ENCODE peak calls at places on chromosomes 13 and 19, in five cellular contexts. L is suprapubic skin, R is heart left ventricle, U is PC-3, Z is hepatocyte. Y is an unnamed sample.
A peak's percentile ranks its signal among the peaks of the same experiment; 100 is the strongest.

GRCh38 chr13:95281258-95281602 is 20.0 kb downstream of the ABCC4 start:
- DNase-seq in L (no peak), R (no peak), U (no peak), Z (no peak), Y (no peak)

GRCh38 chr19:3357731-3358391 is 8.5 kb upstream of the NFIC start:
- DNase-seq in L (no peak), R (no peak), U (no peak), Z (no peak), Y (peak; percentile 90)

GRCh38 chr19:44585371-44586141 is 27.8 kb upstream of the IGSF23 start:
- DNase-seq in L (no peak), R (no peak), U (peak; percentile 75), Z (no peak), Y (no peak)

GRCh38 chr19:46958542-46958941 is 61.1 kb upstream of the NPAS1 start:
- DNase-seq in L (no peak), R (no peak), U (no peak), Z (no peak), Y (no peak)

GRCh38 chr13:45209229-45209628 is 8.4 kb upstream of the KCTD4 start:
- DNase-seq in L (no peak), R (no peak), U (peak; percentile 59), Z (no peak), Y (no peak)

GRCh38 chr13:23637813-23638212 is 67.6 kb downstream of the TNFRSF19 start:
- DNase-seq in L (no peak), R (no peak), U (no peak), Z (no peak), Y (no peak)

GRCh38 chr19:5534787-5535586 is 32.8 kb downstream of the TINCR start:
- DNase-seq in L (no peak), R (no peak), U (peak; percentile 35), Z (no peak), Y (peak; percentile 67)

GRCh38 chr19:10327793-10328192 is 5.5 kb downstream of the RAVER1 start:
- DNase-seq in L (no peak), R (no peak), U (no peak), Z (no peak), Y (no peak)

GRCh38 chr19:44729516-44730033 is 18.9 kb upstream of the BCL3 start:
- DNase-seq in L (no peak), R (no peak), U (no peak), Z (no peak), Y (no peak)

GRCh38 chr19:36060430-36060829 is 5.7 kb downstream of the WDR62 start:
- DNase-seq in L (no peak), R (peak; percentile 62), U (peak; percentile 42), Z (peak; percentile 67), Y (peak; percentile 52)

GRCh38 chr19:55545913-55546495 is 661 bp upstream of the SBK3 start:
- DNase-seq in L (no peak), R (peak; percentile 82), U (no peak), Z (no peak), Y (no peak)

GRCh38 chr13:81987159-81987558 is 1646.2 kb upstream of the SPRY2 start:
- DNase-seq in L (no peak), R (no peak), U (no peak), Z (peak; percentile 8), Y (no peak)

GRCh38 chr13:34943675-34944634 is 1.9 kb downstream of the NBEA start:
- DNase-seq in L (no peak), R (no peak), U (peak; percentile 30), Z (no peak), Y (no peak)

GRCh38 chr13:103859952-103860351 is 793.7 kb upstream of the SLC10A2 start:
- DNase-seq in L (no peak), R (no peak), U (no peak), Z (no peak), Y (no peak)

GRCh38 chr19:38564981-38565685 is 52.6 kb downstream of the MAP4K1 start:
- DNase-seq in L (no peak), R (no peak), U (no peak), Z (peak; percentile 38), Y (no peak)

GRCh38 chr13:60311527-60311926 is 85.5 kb upstream of the TDRD3 start:
- DNase-seq in L (no peak), R (no peak), U (no peak), Z (no peak), Y (no peak)

GRCh38 chr19:7860166-7860901 is 13.9 kb downstream of the PRR36 start:
- DNase-seq in L (no peak), R (no peak), U (no peak), Z (no peak), Y (no peak)

GRCh38 chr13:105207586-105208293 is 1327.7 kb downstream of the EFNB2 start:
- DNase-seq in L (no peak), R (no peak), U (no peak), Z (no peak), Y (no peak)

GRCh38 chr13:46288570-46289259 is 77.0 kb downstream of the LRRC63 start:
- DNase-seq in L (no peak), R (no peak), U (peak; percentile 66), Z (peak; percentile 68), Y (no peak)

GRCh38 chr19:7637374-7638256 is 705 bp downstream of the STXBP2 start:
- DNase-seq in L (no peak), R (peak; percentile 54), U (peak; percentile 42), Z (peak; percentile 76), Y (no peak)

GRCh38 chr19:56119585-56119978 is 1.5 kb downstream of the ZNF787 start:
- DNase-seq in L (no peak), R (no peak), U (peak; percentile 12), Z (peak; percentile 73), Y (peak; percentile 96)

GRCh38 chr19:38310986-38311385 is 4.8 kb downstream of the YIF1B start:
- DNase-seq in L (no peak), R (no peak), U (no peak), Z (no peak), Y (no peak)

GRCh38 chr13:26686285-26686684 is 74.3 kb downstream of the GPR12 start:
- DNase-seq in L (no peak), R (no peak), U (no peak), Z (no peak), Y (no peak)

GRCh38 chr19:11251650-11252314 is 10.5 kb downstream of the DOCK6 start:
- DNase-seq in L (no peak), R (no peak), U (no peak), Z (peak; percentile 2), Y (no peak)

GRCh38 chr19:15280915-15281683 is 48.9 kb upstream of the EPHX3 start:
- DNase-seq in L (peak; percentile 89), R (peak; percentile 90), U (peak; percentile 23), Z (peak; percentile 81), Y (peak; percentile 96)

GRCh38 chr19:2270157-2270571 is 11.8 kb downstream of the PEAK3 start:
- DNase-seq in L (peak; percentile 89), R (no peak), U (no peak), Z (peak; percentile 49), Y (no peak)

GRCh38 chr19:42079886-42080763 is 4.2 kb downstream of the ZNF574 start:
- DNase-seq in L (no peak), R (no peak), U (no peak), Z (no peak), Y (no peak)

GRCh38 chr13:30923423-30923822 is 9.0 kb upstream of the TEX26 start:
- DNase-seq in L (no peak), R (no peak), U (no peak), Z (no peak), Y (no peak)

GRCh38 chr19:46508206-46508605 is 12.5 kb upstream of the PNMA8B start:
- DNase-seq in L (no peak), R (no peak), U (no peak), Z (no peak), Y (no peak)

GRCh38 chr13:111210945-111211469 is 95.9 kb downstream of the ARHGEF7 start:
- DNase-seq in L (no peak), R (no peak), U (no peak), Z (no peak), Y (no peak)

GRCh38 chr13:111209613-111210012 is 94.5 kb downstream of the ARHGEF7 start:
- DNase-seq in L (no peak), R (no peak), U (no peak), Z (no peak), Y (no peak)

GRCh38 chr13:111210082-111210481 is 95.0 kb downstream of the ARHGEF7 start:
- DNase-seq in L (no peak), R (no peak), U (no peak), Z (no peak), Y (no peak)

GRCh38 chr13:111211789-111212516 is 96.8 kb downstream of the ARHGEF7 start:
- DNase-seq in L (no peak), R (no peak), U (no peak), Z (no peak), Y (no peak)

DNA sequence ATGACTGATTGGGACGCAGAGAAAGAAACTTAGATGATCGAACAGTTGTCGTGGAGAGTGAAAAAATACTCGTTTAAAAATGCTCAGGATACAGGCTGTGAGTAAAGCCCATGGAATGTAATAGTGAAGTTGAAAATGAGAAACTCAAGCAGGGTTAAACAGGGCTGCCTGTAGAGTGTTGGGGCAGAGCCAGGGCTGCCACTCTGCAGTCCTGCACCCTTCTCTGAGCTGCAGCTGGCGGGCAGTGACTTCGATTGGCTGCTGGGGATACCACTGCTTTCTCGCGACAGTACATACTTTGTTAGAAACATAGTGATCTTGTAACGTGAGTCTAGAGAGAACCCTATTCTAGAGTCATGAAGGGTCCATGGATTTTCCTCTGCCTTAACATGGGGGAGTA is 95.4 kb downstream of the ARHGEF7 start:
- DNase-seq in L (no peak), R (peak; percentile 53), U (peak; percentile 29), Z (peak; percentile 51), Y (no peak)
- H3K4me3 ChIP-seq in L (no peak overlapping the region), R (no peak overlapping the region), U (no peak overlapping the region), Z (no peak overlapping the region), Y (no peak overlapping the region)

DNA sequence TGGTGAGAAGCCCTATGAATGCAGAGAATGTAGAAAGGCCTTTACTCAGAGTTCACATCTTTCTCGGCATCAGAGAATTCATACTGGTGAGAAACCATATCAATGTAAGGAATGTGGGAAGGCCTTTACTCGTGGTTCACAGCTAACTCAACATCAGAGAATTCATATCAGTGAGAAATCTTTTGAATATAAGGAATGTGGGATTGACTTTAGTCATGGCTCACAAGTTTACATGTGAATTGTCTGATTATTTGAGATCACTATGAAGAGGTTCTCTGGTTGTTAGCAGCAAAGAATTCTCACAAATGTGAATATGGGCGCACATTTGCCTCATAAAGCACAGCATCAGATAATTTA is 43.7 kb downstream of the ZNF585A start:
- DNase-seq in L (no peak), R (no peak), U (no peak), Z (no peak), Y (no peak)
- H3K9me3 ChIP-seq in L (peaks cover 96% of the 10 kb centered on the region), R (peaks cover 100% of the 10 kb centered on the region), U (peaks cover 65% of the 10 kb centered on the region), Z (peaks cover 80% of the 10 kb centered on the region), Y (peaks cover 65% of the 10 kb centered on the region)

GRCh38 chr13:113863511-113864302 is at the start of gene GAS6:
- DNase-seq in L (peak; percentile 76), R (peak; percentile 77), U (peak; percentile 39), Z (peak; percentile 69), Y (peak; percentile 82)
- H3K27ac ChIP-seq in L (peak within 1 kb of the TSS; percentile 86), R (peak within 1 kb of the TSS; percentile 94), U (no peak within 1 kb of the TSS), Z (peak within 1 kb of the TSS; percentile 71), Y (peak within 1 kb of the TSS; percentile 53)

DNA sequence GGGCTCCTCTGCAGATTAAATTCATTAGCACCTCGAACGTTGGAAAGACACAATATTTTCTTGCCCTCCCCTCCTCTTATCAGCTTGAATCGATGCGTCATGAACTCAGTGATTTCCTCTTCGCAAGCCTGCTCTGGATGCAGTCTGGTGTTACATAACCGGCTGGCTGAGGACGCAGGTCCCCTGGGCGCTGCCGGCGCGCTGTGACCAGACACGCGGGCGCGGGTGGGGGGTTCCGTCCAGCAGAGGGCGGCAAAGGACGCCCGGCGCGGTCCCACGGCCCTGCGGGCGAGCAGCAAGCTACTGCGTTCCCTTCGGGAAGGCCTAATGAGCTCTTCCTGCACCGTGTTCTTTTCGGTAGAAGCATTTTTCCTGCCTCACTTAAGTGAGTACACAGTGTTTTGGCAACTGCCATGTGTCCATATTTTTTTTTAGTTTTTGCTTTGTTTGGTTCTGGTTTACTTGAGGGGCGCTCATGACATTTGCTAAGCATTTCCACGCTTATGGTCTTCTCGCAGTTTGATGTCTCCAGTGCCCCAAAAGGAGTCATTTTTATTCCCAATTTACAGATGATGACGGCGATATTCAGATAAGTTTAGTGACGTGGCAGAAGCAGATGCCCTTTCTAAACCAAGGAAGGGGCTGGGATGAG is 112.2 kb upstream of the MBNL2 start:
- DNase-seq in L (peak; percentile 94), R (peak; percentile 90), U (peak; percentile 82), Z (peak; percentile 94), Y (peak; percentile 93)
- H3K4me3 ChIP-seq in L (peak overlapping the region; percentile 24), R (peak overlapping the region; percentile 15), U (no peak overlapping the region), Z (no peak overlapping the region), Y (peak overlapping the region; percentile 23)

Y was measured in WERI-Rb-1.